ENCODE peak calls at places on chromosomes 16 and 17, in four cellular contexts. B, C, K and P are unnamed samples. For H3K27me3, the result is how much of the 10 kb centered on the place peaks cover.

GRCh38 chr17:31541559-31541958 is 150.1 kb downstream of the RAB11FIP4 start:
- DNase-seq in B (no peak), C (no peak), K (no peak), P (peak)

GRCh38 chr16:86048882-86049585 is 150.1 kb downstream of the IRF8 start:
- DNase-seq in B (no peak), C (no peak), K (no peak), P (no peak)

GRCh38 chr17:2724783-2725164 is 13.2 kb upstream of the CLUH start:
- DNase-seq in B (no peak), C (peak), K (no peak), P (peak)

GRCh38 chr16:57245472-57246113 is 534 bp downstream of the ARL2BP start:
- DNase-seq in B (peak), C (peak), K (no peak), P (peak)

GRCh38 chr17:66855204-66855603 is 20.3 kb downstream of the CACNG5 start:
- DNase-seq in B (no peak), C (peak), K (no peak), P (no peak)

GRCh38 chr16:85946680-85947510 is 47.9 kb downstream of the IRF8 start:
- DNase-seq in B (no peak), C (no peak), K (no peak), P (no peak)

GRCh38 chr17:50203589-50204345 is 2.3 kb upstream of the COL1A1 start:
- DNase-seq in B (no peak), C (no peak), K (peak), P (no peak)

GRCh38 chr17:17236295-17237025 is 508 bp downstream of the FLCN start:
- DNase-seq in B (no peak), C (peak), K (no peak), P (peak)

GRCh38 chr17:19333132-19333440 is 29.4 kb downstream of the B9D1 start:
- DNase-seq in B (no peak), C (no peak), K (no peak), P (no peak)

GRCh38 chr16:48499822-48500440 is 110.0 kb downstream of the N4BP1 start:
- DNase-seq in B (no peak), C (peak), K (peak), P (no peak)

GRCh38 chr17:1312261-1312870 is 32.9 kb downstream of the TRARG1 start:
- DNase-seq in B (no peak), C (no peak), K (no peak), P (no peak)

GRCh38 chr17:17086585-17086984 is 44.3 kb downstream of the MPRIP start:
- DNase-seq in B (no peak), C (no peak), K (peak), P (no peak)

GRCh38 chr16:48901712-48902374 is 291.9 kb upstream of the N4BP1 start:
- DNase-seq in B (no peak), C (peak), K (no peak), P (no peak)

GRCh38 chr17:75830168-75831031 is 13.8 kb downstream of the UNC13D start:
- DNase-seq in B (no peak), C (peak), K (no peak), P (no peak)

GRCh38 chr17:44350733-44351226 is 5.7 kb downstream of the GRN start:
- DNase-seq in B (peak), C (peak), K (peak), P (peak)

GRCh38 chr16:87416826-87417471 is 24.8 kb downstream of the MAP1LC3B start:
- DNase-seq in B (peak), C (peak), K (peak), P (no peak)

GRCh38 chr17:48570325-48571023 is 7.7 kb downstream of the HOXB4 start:
- DNase-seq in B (no peak), C (no peak), K (no peak), P (no peak)

GRCh38 chr16:81940781-81941560 is 70.3 kb downstream of the SDR42E1 start:
- DNase-seq in B (no peak), C (peak), K (no peak), P (no peak)

GRCh38 chr17:8173056-8173870 is 2.9 kb downstream of the TMEM107 start:
- DNase-seq in B (peak), C (peak), K (peak), P (peak)

GRCh38 chr17:8163978-8164814 is 1.4 kb upstream of the VAMP2 start:
- DNase-seq in B (peak), C (no peak), K (peak), P (peak)

GRCh38 chr16:15519767-15520166 is 85.4 kb downstream of the BMERB1 start:
- DNase-seq in B (no peak), C (no peak), K (no peak), P (no peak)

GRCh38 chr16:10480151-10480550 is 94.3 kb downstream of the ATF7IP2 start:
- DNase-seq in B (no peak), C (no peak), K (no peak), P (no peak)

GRCh38 chr16:84947996-84948854 is 63.1 kb downstream of the ZDHHC7 start:
- DNase-seq in B (no peak), C (no peak), K (no peak), P (no peak)

GRCh38 chr16:89784409-89784808 is 32.0 kb downstream of the FANCA start:
- DNase-seq in B (no peak), C (no peak), K (no peak), P (no peak)

GRCh38 chr16:51243836-51244483 is 92.9 kb upstream of the SALL1 start:
- DNase-seq in B (no peak), C (no peak), K (peak), P (no peak)

GRCh38 chr16:65122724-65122973 is 786 bp upstream of the CDH11 start:
- DNase-seq in B (no peak), C (no peak), K (no peak), P (no peak)

GRCh38 chr17:81034779-81035388 is at the start of gene BAIAP2:
- DNase-seq in B (peak), C (peak), K (peak), P (peak)

GRCh38 chr17:81034168-81034777 is 678 bp upstream of the BAIAP2 start:
- DNase-seq in B (no peak), C (no peak), K (no peak), P (no peak)

GRCh38 chr17:81036128-81036891 is 1.4 kb downstream of the BAIAP2 start:
- DNase-seq in B (no peak), C (peak), K (no peak), P (peak)

GRCh38 chr17:81037026-81037782 is 2.3 kb downstream of the BAIAP2 start:
- DNase-seq in B (peak), C (peak), K (no peak), P (peak)

DNA sequence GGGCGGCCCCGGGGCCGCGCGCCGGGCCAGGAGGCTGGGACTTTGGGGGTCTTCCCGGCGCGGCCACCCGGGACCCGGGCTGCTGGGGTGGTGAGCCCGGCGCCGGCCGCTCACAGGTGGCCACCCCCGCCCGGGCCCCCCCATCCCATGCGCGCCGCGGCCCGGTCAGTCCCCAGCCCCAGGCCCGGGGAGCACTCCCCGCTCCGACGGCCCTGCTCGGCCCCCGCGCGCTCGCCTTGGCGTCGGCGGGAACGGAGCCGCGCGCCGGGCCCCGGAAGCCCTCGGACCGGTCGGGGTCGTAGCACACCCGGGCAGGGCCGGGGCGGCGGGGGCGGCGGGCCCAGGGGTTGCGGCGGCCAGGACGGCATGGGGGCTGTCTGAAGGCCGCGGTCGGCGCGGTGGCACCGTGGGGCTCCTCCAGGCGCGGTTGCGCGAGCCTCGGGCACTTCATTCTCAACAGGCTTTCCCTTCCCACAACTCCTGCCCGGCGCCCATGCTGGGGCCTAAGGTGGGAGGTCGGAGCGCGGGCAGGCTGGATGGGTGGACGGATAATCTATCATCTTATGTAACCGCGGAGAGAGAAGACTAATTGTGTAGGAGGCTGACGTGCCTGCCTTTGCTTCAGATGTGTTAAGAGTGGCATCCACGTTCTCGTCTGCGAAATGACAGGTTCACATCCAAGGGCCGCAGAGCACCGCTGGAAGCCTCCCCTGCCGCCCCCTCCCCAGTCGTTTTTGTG is 607 bp downstream of the BAIAP2 start:
- DNase-seq in B (no peak), C (peak), K (no peak), P (peak)
- H3K27me3 ChIP-seq in B (under half), C (under half), K (under half), P (under half)

DNA sequence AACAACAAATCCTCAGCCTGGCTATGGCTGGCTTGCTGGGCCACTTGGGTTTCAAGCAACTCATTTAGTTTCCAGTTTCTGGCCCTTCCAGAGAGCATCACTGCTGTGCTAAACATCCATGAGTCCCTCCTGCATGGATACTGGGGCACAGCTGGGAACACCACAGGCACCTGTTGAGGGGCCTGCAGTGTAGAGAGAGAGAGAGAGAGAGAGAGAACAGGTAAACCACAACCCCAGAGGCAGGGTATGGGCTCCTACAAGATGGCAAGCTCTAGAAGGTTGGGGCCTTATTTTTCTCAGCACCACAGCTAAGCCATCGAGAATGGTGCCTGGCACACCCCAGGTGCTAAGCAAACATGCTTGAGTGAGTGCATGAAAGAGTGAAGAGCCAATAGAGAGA is 120.3 kb downstream of the RBFOX3 start:
- DNase-seq in B (no peak), C (no peak), K (no peak), P (no peak)
- H3K4me3 ChIP-seq in B (no peak), C (no peak), K (no peak), P (no peak)

DNA sequence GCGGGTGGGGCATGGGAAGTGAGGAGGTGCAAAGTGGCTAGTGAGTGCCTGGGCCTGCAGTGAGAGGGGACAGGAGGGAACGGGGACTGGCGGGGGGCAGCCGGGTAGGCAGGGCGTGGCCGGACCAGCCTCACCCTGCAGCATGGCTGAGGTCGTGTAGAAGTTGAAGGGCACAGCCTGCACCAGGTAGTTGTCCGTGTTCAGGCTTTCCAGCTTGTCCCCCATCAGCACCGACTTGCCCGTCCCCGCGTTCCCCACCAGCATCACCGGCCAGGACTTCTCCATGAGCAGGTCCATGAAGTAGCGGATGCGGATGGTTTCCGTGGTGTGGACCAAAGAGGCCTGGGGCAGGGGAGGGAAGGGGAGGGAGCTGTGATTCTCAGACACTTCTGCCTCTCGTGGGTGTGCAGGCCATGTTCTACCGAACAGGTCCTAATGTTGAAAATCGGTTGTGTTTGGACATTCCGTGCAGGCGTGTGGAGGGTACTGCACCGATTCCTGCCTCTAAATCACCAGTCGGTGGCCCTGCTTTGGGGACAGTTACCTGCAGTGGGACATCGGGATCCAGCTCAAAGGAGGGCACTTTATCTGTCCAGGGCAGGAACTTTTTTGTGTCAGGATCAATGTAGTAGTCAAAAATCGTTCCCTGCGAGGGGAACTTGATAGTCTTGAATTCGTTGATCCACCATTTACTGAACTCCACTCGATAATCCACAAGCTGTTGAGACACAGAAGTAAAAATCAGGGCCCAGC is 91.6 kb downstream of the DNAH17 start:
- DNase-seq in B (no peak), C (no peak), K (no peak), P (no peak)
- H3K27me3 ChIP-seq in B (under half), C (under half), K (under half), P (under half)

DNA sequence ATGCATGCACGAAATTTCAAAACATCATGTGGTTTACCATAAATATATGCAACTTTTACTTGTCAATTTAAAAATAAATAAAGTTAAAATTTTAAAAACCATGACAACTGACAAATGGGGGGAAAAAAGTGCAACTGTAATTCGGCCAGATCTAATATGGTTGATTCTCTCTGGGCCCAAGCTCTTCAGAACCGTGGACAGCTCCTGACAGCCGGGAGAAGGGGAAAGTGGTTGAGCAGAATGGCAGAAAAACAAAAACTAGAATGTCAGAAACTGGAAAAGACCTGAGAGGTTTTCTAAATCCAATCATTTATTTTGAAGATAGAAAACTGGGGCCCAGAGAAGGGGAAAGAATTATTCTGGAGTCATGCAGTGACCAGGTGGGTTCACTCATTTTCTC is 126.6 kb downstream of the TMEM132E start:
- DNase-seq in B (no peak), C (peak), K (no peak), P (no peak)
- H3K4me3 ChIP-seq in B (no peak), C (no peak), K (no peak), P (no peak)

DNA sequence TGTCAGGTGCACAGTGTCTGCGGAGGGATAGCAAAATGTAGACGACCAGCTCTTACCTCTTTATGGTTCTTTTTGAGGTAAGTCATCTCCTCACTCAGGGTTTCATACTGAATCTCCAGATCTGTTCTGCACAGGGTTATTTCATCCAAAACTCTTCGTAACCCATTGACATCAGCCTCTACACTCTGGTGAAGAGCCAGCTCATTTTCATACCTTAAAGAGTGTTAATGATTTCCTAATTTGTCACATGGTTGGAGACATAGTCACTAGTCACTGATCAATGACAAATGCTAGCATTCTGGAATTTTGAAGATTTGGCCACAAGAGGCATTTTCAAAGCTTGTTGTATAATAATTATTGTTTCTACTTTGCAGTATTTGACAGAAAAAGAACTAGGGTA is 1.3 kb downstream of the KRT25 start:
- DNase-seq in B (no peak), C (no peak), K (no peak), P (no peak)
- H3K27me3 ChIP-seq in B (under half), C (under half), K (under half), P (under half)

GRCh38 chr17:42673266-42673884 is 3.4 kb downstream of the PLEKHH3 start:
- DNase-seq in B (no peak), C (no peak), K (peak), P (no peak)
- H3K4me3 ChIP-seq in B (peak), C (no peak), K (peak), P (peak)